ENCODE peak calls at places on chromosomes 3 and 15, in six cellular contexts. One of them, this sample, is unnamed.

GRCh38 chr15:32746116-32746857 is 28.5 kb downstream of the GREM1 start:
- DNase-seq in GM06990: no peak
- DNase-seq in colonic mucosa: no peak
- DNase-seq in lower lobe of right lung: no peak
- DNase-seq in mucosa of descending colon: no peak
- DNase-seq in astrocyte of the spinal cord: no peak
- DNase-seq in this sample: no peak

GRCh38 chr3:70716832-70717231 is 404.4 kb upstream of the MDFIC2 start:
- DNase-seq in lower lobe of right lung: no peak
- DNase-seq in mucosa of descending colon: no peak
- DNase-seq in astrocyte of the spinal cord: peak
- DNase-seq in GM06990: no peak
- DNase-seq in colonic mucosa: no peak
- DNase-seq in this sample: peak

GRCh38 chr3:100982710-100983109 is 10.5 kb downstream of the ABI3BP start:
- DNase-seq in astrocyte of the spinal cord: peak
- DNase-seq in lower lobe of right lung: peak
- DNase-seq in mucosa of descending colon: peak
- DNase-seq in colonic mucosa: no peak
- DNase-seq in GM06990: no peak
- DNase-seq in this sample: peak

GRCh38 chr15:65767895-65768294 is 24.2 kb downstream of the DENND4A start:
- DNase-seq in GM06990: no peak
- DNase-seq in colonic mucosa: no peak
- DNase-seq in astrocyte of the spinal cord: no peak
- DNase-seq in lower lobe of right lung: no peak
- DNase-seq in mucosa of descending colon: no peak
- DNase-seq in this sample: no peak

GRCh38 chr15:99249270-99249817 is at the start of gene TTC23:
- DNase-seq in astrocyte of the spinal cord: peak
- DNase-seq in lower lobe of right lung: no peak
- DNase-seq in colonic mucosa: peak
- DNase-seq in GM06990: no peak
- DNase-seq in mucosa of descending colon: no peak
- DNase-seq in this sample: peak

GRCh38 chr3:79162653-79163052 is 605.1 kb downstream of the ROBO1 start:
- DNase-seq in mucosa of descending colon: no peak
- DNase-seq in colonic mucosa: no peak
- DNase-seq in GM06990: no peak
- DNase-seq in lower lobe of right lung: no peak
- DNase-seq in astrocyte of the spinal cord: no peak
- DNase-seq in this sample: peak

GRCh38 chr3:46934508-46935167 is 41.9 kb downstream of the CCDC12 start:
- DNase-seq in GM06990: no peak
- DNase-seq in lower lobe of right lung: peak
- DNase-seq in astrocyte of the spinal cord: peak
- DNase-seq in colonic mucosa: no peak
- DNase-seq in mucosa of descending colon: peak
- DNase-seq in this sample: peak

GRCh38 chr3:90069748-90070147 is 962.3 kb downstream of the EPHA3 start:
- DNase-seq in mucosa of descending colon: no peak
- DNase-seq in lower lobe of right lung: no peak
- DNase-seq in astrocyte of the spinal cord: peak
- DNase-seq in GM06990: no peak
- DNase-seq in colonic mucosa: no peak
- DNase-seq in this sample: no peak

GRCh38 chr3:195931582-195932273 is 23.4 kb upstream of the TNK2 start:
- DNase-seq in astrocyte of the spinal cord: no peak
- DNase-seq in lower lobe of right lung: no peak
- DNase-seq in colonic mucosa: no peak
- DNase-seq in GM06990: no peak
- DNase-seq in mucosa of descending colon: no peak
- DNase-seq in this sample: no peak

GRCh38 chr15:31352911-31353811 is 26.5 kb downstream of the KLF13 start:
- DNase-seq in GM06990: peak
- DNase-seq in lower lobe of right lung: peak
- DNase-seq in astrocyte of the spinal cord: peak
- DNase-seq in colonic mucosa: no peak
- DNase-seq in mucosa of descending colon: peak
- DNase-seq in this sample: peak
- H3K4me3 ChIP-seq in GM06990: peak
- H3K4me3 ChIP-seq in lower lobe of right lung: peak
- H3K4me3 ChIP-seq in astrocyte of the spinal cord: no peak
- H3K4me3 ChIP-seq in colonic mucosa: no peak
- H3K4me3 ChIP-seq in mucosa of descending colon: no peak
- H3K4me3 ChIP-seq in this sample: no peak

DNA sequence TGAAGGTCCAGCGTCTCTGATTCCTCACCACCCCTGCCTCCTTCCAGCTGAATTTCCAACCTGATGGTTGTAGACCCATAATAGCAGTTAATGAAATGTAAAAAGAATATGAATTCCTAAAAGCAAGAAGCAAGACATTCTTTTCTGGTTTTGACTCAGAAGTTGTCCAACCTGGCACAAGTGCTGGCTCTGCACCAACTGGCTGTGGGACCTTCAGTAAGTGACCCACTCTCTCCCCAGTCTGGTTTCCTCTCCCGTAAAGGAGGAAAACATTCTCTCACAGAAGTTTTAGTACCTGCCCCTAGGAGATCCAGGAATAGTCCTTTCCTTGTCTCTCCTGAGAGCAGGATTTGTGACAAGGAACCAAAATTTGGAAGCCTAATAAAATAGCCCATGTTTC is 236.9 kb upstream of the TRIM42 start:
- DNase-seq in colonic mucosa: no peak
- DNase-seq in lower lobe of right lung: no peak
- DNase-seq in GM06990: no peak
- DNase-seq in astrocyte of the spinal cord: peak
- DNase-seq in mucosa of descending colon: no peak
- DNase-seq in this sample: peak
- TF ChIP-seq CTCF in colonic mucosa: no peak
- TF ChIP-seq CTCF in lower lobe of right lung: no peak
- TF ChIP-seq CTCF in GM06990: no peak
- TF ChIP-seq CTCF in astrocyte of the spinal cord: no peak
- TF ChIP-seq CTCF in mucosa of descending colon: no peak
- TF ChIP-seq CTCF in this sample: no peak

DNA sequence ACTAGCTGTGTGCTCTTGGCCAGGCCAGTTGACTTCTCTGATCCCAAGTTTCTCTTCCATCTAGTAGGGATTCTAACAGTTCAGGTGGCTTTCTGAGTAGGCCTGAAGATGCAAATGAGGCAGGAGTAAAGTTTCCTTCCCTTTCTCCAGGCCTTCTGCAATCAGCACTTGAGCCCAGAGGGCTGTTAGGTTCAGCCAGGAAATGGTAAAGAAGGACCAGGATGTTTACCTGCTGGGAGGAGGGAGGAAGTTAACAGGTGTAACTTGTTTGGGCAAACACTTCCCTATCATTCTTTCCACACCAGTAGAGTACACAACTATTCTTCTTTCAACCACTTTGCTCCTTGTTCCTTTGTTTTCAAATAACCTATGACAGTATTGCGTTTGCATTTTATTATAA is 13.3 kb upstream of the TNFSF10 start:
- DNase-seq in colonic mucosa: peak
- DNase-seq in GM06990: no peak
- DNase-seq in lower lobe of right lung: no peak
- DNase-seq in mucosa of descending colon: no peak
- DNase-seq in astrocyte of the spinal cord: no peak
- DNase-seq in this sample: no peak
- H3K4me3 ChIP-seq in colonic mucosa: no peak
- H3K4me3 ChIP-seq in GM06990: no peak
- H3K4me3 ChIP-seq in lower lobe of right lung: no peak
- H3K4me3 ChIP-seq in mucosa of descending colon: no peak
- H3K4me3 ChIP-seq in astrocyte of the spinal cord: no peak
- H3K4me3 ChIP-seq in this sample: no peak

DNA sequence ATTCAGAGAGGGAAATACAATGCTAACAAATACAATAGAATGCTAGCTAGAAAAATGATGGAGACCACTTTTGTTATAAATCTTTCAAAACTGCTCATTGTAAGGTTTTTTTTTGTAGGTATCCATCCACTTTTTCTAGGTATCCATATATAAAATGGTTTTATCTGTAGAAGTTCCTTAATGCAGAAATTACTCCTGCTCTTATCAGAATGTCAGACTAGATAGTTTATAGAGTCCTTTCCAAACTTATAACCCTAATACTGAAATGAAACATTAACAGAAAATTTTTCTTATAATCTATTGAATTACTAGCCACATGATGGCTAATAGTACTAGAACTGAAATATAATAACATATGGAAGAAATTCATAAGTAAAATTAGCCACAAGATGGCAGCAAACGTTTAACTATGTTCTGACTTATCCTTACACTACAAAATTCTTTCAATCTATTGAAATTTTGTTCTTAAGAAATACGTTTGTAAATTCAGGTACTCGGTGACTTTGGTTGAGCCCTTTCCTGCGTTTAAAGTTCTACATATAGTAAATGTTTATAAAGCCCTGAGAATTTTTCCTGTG is 58.5 kb downstream of the ECT2 start:
- DNase-seq in astrocyte of the spinal cord: peak
- DNase-seq in lower lobe of right lung: no peak
- DNase-seq in colonic mucosa: no peak
- DNase-seq in mucosa of descending colon: no peak
- DNase-seq in GM06990: peak
- DNase-seq in this sample: peak
- TF ChIP-seq CTCF in astrocyte of the spinal cord: no peak
- TF ChIP-seq CTCF in lower lobe of right lung: peak
- TF ChIP-seq CTCF in colonic mucosa: no peak
- TF ChIP-seq CTCF in mucosa of descending colon: no peak
- TF ChIP-seq CTCF in GM06990: peak
- TF ChIP-seq CTCF in this sample: peak

This sample was measured in fibroblast of mammary gland.